ENCODE peak calls at places on chromosomes 11 and 22, in five cellular contexts. N is A549; Z is colonic mucosa; H is cardiac muscle cell; L is CD4-positive, alpha-beta T cell. X is an unnamed sample.

GRCh38 chr11:87473174-87473573 is 435.4 kb downstream of the TMEM135 start:
- DNase-seq in N (no peak), Z (no peak), H (no peak), L (no peak), X (no peak)

GRCh38 chr11:27094062-27094587 is 53.5 kb downstream of the BBOX1 start:
- DNase-seq in N (no peak), Z (no peak), H (no peak), L (no peak), X (no peak)

GRCh38 chr11:20089796-20090653 is 70.2 kb downstream of the DBX1 start:
- DNase-seq in N (no peak), Z (no peak), H (peak), L (no peak), X (no peak)

GRCh38 chr11:125720781-125721180 is 25.3 kb upstream of the PATE1 start:
- DNase-seq in N (no peak), Z (no peak), H (no peak), L (no peak), X (no peak)

GRCh38 chr22:19062909-19063308 is 59.3 kb downstream of the DGCR2 start:
- DNase-seq in N (no peak), Z (no peak), H (no peak), L (no peak), X (no peak)

GRCh38 chr11:96123301-96123700 is 199.4 kb upstream of the MTMR2 start:
- DNase-seq in N (no peak), Z (no peak), H (no peak), L (no peak), X (no peak)

GRCh38 chr11:3101921-3102640 is 44.9 kb upstream of the CARS1 start:
- DNase-seq in N (no peak), Z (no peak), H (no peak), L (no peak), X (no peak)

GRCh38 chr22:20239063-20239950 is 28.8 kb downstream of the RTN4R start:
- DNase-seq in N (no peak), Z (no peak), H (no peak), L (no peak), X (no peak)

GRCh38 chr11:2518983-2519340 is 74.2 kb downstream of the KCNQ1 start:
- DNase-seq in N (no peak), Z (no peak), H (no peak), L (no peak), X (no peak)

GRCh38 chr22:21947040-21948014 is 5.3 kb downstream of the PPM1F start:
- DNase-seq in N (no peak), Z (no peak), H (peak), L (no peak), X (no peak)

GRCh38 chr11:32262367-32262766 is 171.5 kb downstream of the RCN1 start:
- DNase-seq in N (no peak), Z (no peak), H (no peak), L (no peak), X (no peak)

GRCh38 chr22:28414017-28414416 is 265.6 kb downstream of the TTC28 start:
- DNase-seq in N (no peak), Z (no peak), H (no peak), L (no peak), X (no peak)

GRCh38 chr11:75105462-75105925 is 8.8 kb upstream of the OR2AT4 start:
- DNase-seq in N (no peak), Z (no peak), H (peak), L (no peak), X (no peak)

GRCh38 chr11:78380615-78381029 is 37.0 kb downstream of the GAB2 start:
- DNase-seq in N (no peak), Z (no peak), H (no peak), L (no peak), X (no peak)

GRCh38 chr11:86099727-86100320 is 30.9 kb upstream of the PICALM start:
- DNase-seq in N (no peak), Z (peak), H (no peak), L (no peak), X (no peak)

GRCh38 chr11:117717485-117718314 is 79.3 kb downstream of the DSCAML1 start:
- DNase-seq in N (peak), Z (peak), H (peak), L (no peak), X (no peak)

GRCh38 chr22:39232806-39233735 is 11.7 kb downstream of the PDGFB start:
- DNase-seq in N (no peak), Z (no peak), H (no peak), L (no peak), X (no peak)

GRCh38 chr22:39234867-39235687 is 9.7 kb downstream of the PDGFB start:
- DNase-seq in N (no peak), Z (peak), H (no peak), L (no peak), X (no peak)

GRCh38 chr22:39233736-39234120 is 11.1 kb downstream of the PDGFB start:
- DNase-seq in N (no peak), Z (no peak), H (peak), L (no peak), X (no peak)

GRCh38 chr22:39232246-39232645 is 12.5 kb downstream of the PDGFB start:
- DNase-seq in N (no peak), Z (no peak), H (no peak), L (no peak), X (no peak)

DNA sequence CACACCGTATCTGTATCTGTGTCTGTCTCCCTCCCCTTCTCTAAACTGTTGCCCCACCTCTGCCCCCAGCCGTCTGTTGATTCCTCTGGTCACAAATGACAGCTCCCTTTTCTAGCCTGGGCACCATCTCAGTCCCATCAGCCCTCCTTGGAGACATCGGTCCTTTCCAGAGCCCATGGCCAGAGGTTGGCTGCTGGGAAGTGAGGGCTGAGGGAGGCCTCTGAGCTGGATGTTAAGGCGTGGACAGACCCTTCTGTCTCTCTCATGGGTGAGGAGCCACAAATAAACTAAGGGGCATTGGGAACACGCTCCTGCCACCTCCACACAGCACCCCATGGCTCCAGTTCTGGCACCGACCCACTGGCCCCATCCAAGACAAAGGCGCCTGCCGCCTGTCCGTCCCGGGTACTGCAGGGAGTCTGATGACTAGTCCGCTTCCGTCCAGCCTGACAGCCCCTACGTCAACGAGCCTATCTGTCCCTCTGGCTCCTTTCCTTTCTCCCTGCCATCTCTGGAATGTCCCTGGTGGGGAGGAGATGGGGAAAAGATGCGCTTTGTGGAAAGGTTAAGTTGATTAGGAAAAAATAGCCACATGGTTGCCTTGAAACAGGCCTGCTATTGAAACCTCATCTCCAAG is 10.5 kb downstream of the PDGFB start:
- DNase-seq in N (no peak), Z (no peak), H (no peak), L (no peak), X (no peak)
- TF ChIP-seq CTCF in N (no peak), Z (no peak), H (no peak), L (no peak), X (no peak)

GRCh38 chr22:39437836-39438704 is 18.7 kb upstream of the MGAT3 start:
- DNase-seq in N (no peak), Z (no peak), H (no peak), L (no peak), X (no peak)
- TF ChIP-seq CTCF in N (no peak), Z (no peak), H (no peak), L (no peak), X (no peak)

DNA sequence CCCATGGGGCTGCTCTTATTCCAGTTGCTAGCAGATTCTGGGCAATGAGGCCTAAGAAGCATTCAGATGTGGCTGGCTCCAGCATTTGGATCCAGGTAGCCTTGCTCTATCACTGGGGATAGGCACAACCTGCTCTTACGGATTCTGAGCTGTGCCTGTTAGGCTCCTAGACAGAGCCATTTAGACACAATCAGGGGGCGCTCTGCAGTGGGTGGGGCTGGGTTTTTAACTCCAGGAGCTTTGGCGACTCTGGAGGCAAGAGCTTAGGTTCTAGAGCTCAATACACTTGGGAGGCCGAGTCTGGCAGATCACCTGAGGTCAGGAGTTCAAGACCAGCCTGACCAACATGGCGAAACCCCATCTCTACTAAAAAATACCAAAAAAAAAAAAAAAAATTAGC is 32.0 kb downstream of the KCNC1 start:
- DNase-seq in N (no peak), Z (no peak), H (no peak), L (no peak), X (no peak)
- TF ChIP-seq CTCF in N (no peak), Z (no peak), H (no peak), L (no peak), X (peak)

DNA sequence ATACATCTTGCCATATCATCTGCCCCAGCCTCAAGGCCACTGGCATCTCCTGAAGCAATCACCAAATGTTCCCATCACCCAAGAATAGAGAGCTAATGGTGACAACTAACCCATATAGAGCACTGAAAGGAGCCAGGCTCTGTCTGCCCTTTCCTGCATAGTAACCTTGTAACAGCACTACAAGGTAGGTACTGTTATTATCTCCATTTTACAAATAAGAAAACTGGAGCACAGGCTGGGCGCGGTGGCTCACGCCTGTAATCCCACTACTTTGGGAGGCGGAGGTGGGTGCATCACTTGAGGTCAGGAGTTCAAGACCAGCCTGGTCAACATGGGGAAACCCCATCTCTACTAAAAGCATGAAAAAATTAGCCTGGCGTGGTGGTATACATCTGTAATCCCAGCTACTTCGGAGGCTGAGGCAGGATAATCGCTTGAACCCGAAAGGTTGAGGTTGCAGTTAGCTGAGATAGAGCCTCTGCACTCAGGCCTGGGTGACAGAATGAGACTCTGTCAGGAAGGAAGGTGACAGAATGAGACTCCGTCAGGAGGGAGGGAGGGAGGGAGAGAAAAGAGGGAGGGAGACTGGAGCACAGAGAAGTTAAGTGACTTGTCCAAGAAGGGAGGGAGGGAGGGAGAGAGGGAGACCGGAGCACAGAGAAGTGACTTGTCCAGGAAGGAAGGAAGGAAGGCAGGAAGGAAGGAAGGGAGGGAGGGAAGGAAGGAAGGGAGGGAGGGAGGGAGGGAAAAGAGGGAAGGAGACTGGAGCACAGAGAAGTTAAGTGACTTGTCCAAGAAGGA is 2.2 kb downstream of the SLC35F2 start:
- DNase-seq in N (no peak), Z (peak), H (no peak), L (no peak), X (no peak)
- TF ChIP-seq CTCF in N (no peak), Z (no peak), H (no peak), L (no peak), X (no peak)

DNA sequence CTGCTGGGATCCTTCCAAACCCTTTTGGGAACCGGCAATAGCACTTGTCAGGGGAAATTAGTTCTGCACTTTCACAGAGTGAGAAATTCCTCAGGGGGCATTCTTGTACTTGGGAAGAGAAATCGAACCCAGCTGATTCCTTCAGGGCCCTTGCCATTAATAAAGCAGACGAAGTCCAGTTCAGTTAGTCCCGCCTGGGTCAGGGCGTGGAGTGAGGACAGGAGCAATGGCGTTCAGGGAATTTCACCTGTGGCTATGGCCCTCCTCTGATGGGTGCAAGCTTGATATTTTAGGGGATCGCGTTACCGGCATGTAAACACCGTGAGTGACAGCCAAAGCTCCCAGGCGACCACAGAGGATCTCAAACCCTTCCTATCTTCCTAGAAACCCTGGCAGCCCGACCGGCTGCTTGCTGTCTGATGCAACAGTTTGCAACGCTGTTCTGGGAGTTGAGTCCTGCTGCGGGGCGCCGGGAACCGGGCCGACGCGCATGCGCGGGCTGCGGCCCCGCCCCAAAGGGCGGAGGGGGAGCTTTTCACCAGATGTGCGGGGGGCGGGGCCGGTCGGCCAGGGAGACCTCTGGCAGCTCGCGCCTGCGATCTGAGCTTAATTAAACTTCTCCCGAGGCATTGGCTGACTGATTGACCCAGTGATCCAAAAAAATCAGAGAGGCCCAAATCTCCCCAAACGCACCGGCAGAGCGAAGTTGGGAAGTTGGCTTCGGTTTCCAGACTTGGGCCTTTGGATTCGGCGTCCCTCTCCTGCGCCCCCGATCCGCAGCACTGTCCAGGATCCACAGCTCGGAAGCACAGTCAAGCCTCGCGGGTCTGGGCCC is 34.3 kb upstream of the CREB3L1 start:
- DNase-seq in N (peak), Z (peak), H (peak), L (peak), X (peak)
- TF ChIP-seq CTCF in N (no peak), Z (no peak), H (no peak), L (no peak), X (no peak)

DNA sequence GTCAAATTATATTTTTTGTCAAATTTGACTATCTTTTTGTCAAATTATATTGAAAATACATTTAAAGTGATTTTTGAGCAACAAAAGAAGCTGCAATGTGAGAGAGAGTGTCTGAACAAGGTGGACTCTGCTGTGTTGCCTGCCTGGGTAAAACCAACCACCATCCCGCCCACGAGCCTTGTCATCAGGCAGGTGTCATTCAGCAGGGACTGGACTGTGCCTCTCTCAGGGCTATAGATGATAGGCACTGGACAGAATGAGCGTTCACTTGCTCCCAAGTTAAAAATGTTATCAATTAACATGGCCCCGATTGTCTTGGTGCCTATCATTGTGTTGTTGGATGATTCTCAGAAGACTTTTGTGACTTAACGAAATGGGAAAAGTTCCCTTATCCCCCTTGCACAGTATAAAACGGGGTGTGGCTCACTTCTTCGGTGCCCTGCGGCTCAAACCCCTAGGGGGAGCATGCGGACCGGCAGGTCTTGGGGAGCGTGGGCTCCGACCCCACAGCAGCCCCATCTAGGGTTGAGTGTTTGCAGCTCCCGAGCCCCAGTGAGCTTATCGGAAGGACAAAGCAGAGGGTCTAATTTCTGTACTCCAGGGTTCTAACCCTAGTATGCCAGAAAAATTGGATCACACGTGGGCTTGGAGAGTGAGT is 1.7 kb downstream of the APOL5 start:
- DNase-seq in N (no peak), Z (no peak), H (no peak), L (no peak), X (no peak)
- TF ChIP-seq CTCF in N (no peak), Z (no peak), H (no peak), L (no peak), X (no peak)